ENCODE peak calls at places on chromosome 6, in seven cellular contexts. One of them, this sample, is unnamed.

GRCh38 chr6:170117111-170117972 is 173.5 kb downstream of the DLL1 start:
- DNase-seq in GM23338: no peak
- DNase-seq in pancreas: no peak
- DNase-seq in AG04450: no peak
- DNase-seq in choroid plexus epithelial cell: no peak
- DNase-seq in Panc1: no peak
- DNase-seq in right lobe of liver: peak; percentile 29
- DNase-seq in this sample: no peak

GRCh38 chr6:104459543-104459942 is 400.2 kb downstream of the HACE1 start:
- DNase-seq in right lobe of liver: no peak
- DNase-seq in AG04450: no peak
- DNase-seq in GM23338: no peak
- DNase-seq in choroid plexus epithelial cell: no peak
- DNase-seq in pancreas: no peak
- DNase-seq in Panc1: no peak
- DNase-seq in this sample: no peak

GRCh38 chr6:158631678-158632537 is 12.6 kb downstream of the DYNLT1 start:
- DNase-seq in choroid plexus epithelial cell: peak; percentile 93
- DNase-seq in Panc1: no peak
- DNase-seq in GM23338: no peak
- DNase-seq in AG04450: peak; percentile 74
- DNase-seq in pancreas: no peak
- DNase-seq in right lobe of liver: peak; percentile 86
- DNase-seq in this sample: peak; percentile 49

GRCh38 chr6:54236984-54237383 is 71.3 kb upstream of the TINAG start:
- DNase-seq in AG04450: no peak
- DNase-seq in Panc1: no peak
- DNase-seq in right lobe of liver: no peak
- DNase-seq in choroid plexus epithelial cell: no peak
- DNase-seq in GM23338: no peak
- DNase-seq in pancreas: no peak
- DNase-seq in this sample: no peak

GRCh38 chr6:5851261-5851757 is 155.4 kb downstream of the NRN1 start:
- DNase-seq in choroid plexus epithelial cell: peak; percentile 30
- DNase-seq in GM23338: peak; percentile 91
- DNase-seq in AG04450: no peak
- DNase-seq in right lobe of liver: no peak
- DNase-seq in Panc1: no peak
- DNase-seq in pancreas: peak; percentile 44
- DNase-seq in this sample: no peak

GRCh38 chr6:142369266-142369665 is 67.5 kb downstream of the ADGRG6 start:
- DNase-seq in GM23338: no peak
- DNase-seq in right lobe of liver: no peak
- DNase-seq in pancreas: no peak
- DNase-seq in AG04450: no peak
- DNase-seq in Panc1: no peak
- DNase-seq in choroid plexus epithelial cell: no peak
- DNase-seq in this sample: no peak

GRCh38 chr6:2695464-2696095 is 55.1 kb downstream of the MYLK4 start:
- DNase-seq in pancreas: no peak
- DNase-seq in choroid plexus epithelial cell: peak; percentile 77
- DNase-seq in right lobe of liver: no peak
- DNase-seq in GM23338: peak; percentile 53
- DNase-seq in Panc1: peak; percentile 22
- DNase-seq in AG04450: peak; percentile 7
- DNase-seq in this sample: no peak

GRCh38 chr6:39389372-39389767 is 66.9 kb upstream of the KCNK16 start:
- DNase-seq in AG04450: no peak
- DNase-seq in GM23338: peak; percentile 73
- DNase-seq in right lobe of liver: no peak
- DNase-seq in pancreas: no peak
- DNase-seq in Panc1: no peak
- DNase-seq in choroid plexus epithelial cell: peak; percentile 58
- DNase-seq in this sample: no peak

GRCh38 chr6:46347669-46348068 is 143.6 kb downstream of the RCAN2 start:
- DNase-seq in pancreas: no peak
- DNase-seq in Panc1: no peak
- DNase-seq in choroid plexus epithelial cell: peak; percentile 15
- DNase-seq in AG04450: no peak
- DNase-seq in right lobe of liver: no peak
- DNase-seq in GM23338: no peak
- DNase-seq in this sample: no peak

GRCh38 chr6:52389264-52389625 is 27.3 kb downstream of the PAQR8 start:
- DNase-seq in right lobe of liver: no peak
- DNase-seq in pancreas: no peak
- DNase-seq in choroid plexus epithelial cell: peak; percentile 11
- DNase-seq in Panc1: no peak
- DNase-seq in AG04450: no peak
- DNase-seq in GM23338: no peak
- DNase-seq in this sample: no peak

GRCh38 chr6:24761193-24761835 is 13.4 kb upstream of the GMNN start:
- DNase-seq in right lobe of liver: no peak
- DNase-seq in Panc1: no peak
- DNase-seq in choroid plexus epithelial cell: no peak
- DNase-seq in GM23338: peak; percentile 54
- DNase-seq in pancreas: no peak
- DNase-seq in AG04450: no peak
- DNase-seq in this sample: no peak

GRCh38 chr6:156507656-156508055 is 269.5 kb upstream of the ARID1B start:
- DNase-seq in GM23338: no peak
- DNase-seq in AG04450: no peak
- DNase-seq in right lobe of liver: no peak
- DNase-seq in Panc1: no peak
- DNase-seq in choroid plexus epithelial cell: no peak
- DNase-seq in pancreas: no peak
- DNase-seq in this sample: no peak

GRCh38 chr6:83592770-83593394 is 80.5 kb downstream of the PRSS35 start:
- DNase-seq in right lobe of liver: no peak
- DNase-seq in pancreas: no peak
- DNase-seq in AG04450: no peak
- DNase-seq in choroid plexus epithelial cell: peak; percentile 42
- DNase-seq in Panc1: peak; percentile 24
- DNase-seq in GM23338: peak; percentile 77
- DNase-seq in this sample: peak; percentile 2

GRCh38 chr6:141548969-141549368 is 583.8 kb upstream of the GJE1 start:
- DNase-seq in AG04450: no peak
- DNase-seq in choroid plexus epithelial cell: peak; percentile 88
- DNase-seq in right lobe of liver: no peak
- DNase-seq in Panc1: no peak
- DNase-seq in GM23338: no peak
- DNase-seq in pancreas: no peak
- DNase-seq in this sample: no peak

GRCh38 chr6:40573221-40573620 is 13.9 kb downstream of the LRFN2 start:
- DNase-seq in GM23338: no peak
- DNase-seq in choroid plexus epithelial cell: no peak
- DNase-seq in Panc1: no peak
- DNase-seq in AG04450: no peak
- DNase-seq in pancreas: no peak
- DNase-seq in right lobe of liver: no peak
- DNase-seq in this sample: no peak

GRCh38 chr6:40579101-40579500 is 8.1 kb downstream of the LRFN2 start:
- DNase-seq in choroid plexus epithelial cell: no peak
- DNase-seq in AG04450: no peak
- DNase-seq in Panc1: no peak
- DNase-seq in right lobe of liver: no peak
- DNase-seq in GM23338: no peak
- DNase-seq in pancreas: no peak
- DNase-seq in this sample: no peak

GRCh38 chr6:40582892-40583291 is 4.3 kb downstream of the LRFN2 start:
- DNase-seq in Panc1: no peak
- DNase-seq in GM23338: peak; percentile 36
- DNase-seq in AG04450: no peak
- DNase-seq in pancreas: no peak
- DNase-seq in right lobe of liver: no peak
- DNase-seq in choroid plexus epithelial cell: no peak
- DNase-seq in this sample: no peak

GRCh38 chr6:40577672-40578071 is 9.5 kb downstream of the LRFN2 start:
- DNase-seq in right lobe of liver: no peak
- DNase-seq in GM23338: no peak
- DNase-seq in AG04450: no peak
- DNase-seq in choroid plexus epithelial cell: no peak
- DNase-seq in Panc1: no peak
- DNase-seq in pancreas: no peak
- DNase-seq in this sample: no peak
- TF ChIP-seq CTCF in right lobe of liver: no peak
- TF ChIP-seq CTCF in GM23338: peak; percentile 47
- TF ChIP-seq CTCF in AG04450: peak; percentile 8
- TF ChIP-seq CTCF in choroid plexus epithelial cell: peak; percentile 31
- TF ChIP-seq CTCF in Panc1: no peak
- TF ChIP-seq CTCF in pancreas: no peak
- TF ChIP-seq CTCF in this sample: no peak

GRCh38 chr6:147707524-147707923 is 199.0 kb downstream of the SAMD5 start:
- DNase-seq in AG04450: no peak
- DNase-seq in pancreas: no peak
- DNase-seq in Panc1: no peak
- DNase-seq in right lobe of liver: no peak
- DNase-seq in choroid plexus epithelial cell: no peak
- DNase-seq in GM23338: no peak
- DNase-seq in this sample: no peak
- H3K4me3 ChIP-seq in AG04450: no peak overlapping the region
- H3K4me3 ChIP-seq in pancreas: no peak overlapping the region
- H3K4me3 ChIP-seq in Panc1: no peak overlapping the region
- H3K4me3 ChIP-seq in right lobe of liver: no peak overlapping the region
- H3K4me3 ChIP-seq in choroid plexus epithelial cell: no peak overlapping the region
- H3K4me3 ChIP-seq in GM23338: no peak overlapping the region
- H3K4me3 ChIP-seq in this sample: no peak overlapping the region

GRCh38 chr6:109396319-109396718 is 14.1 kb upstream of the CD164 start:
- DNase-seq in Panc1: no peak
- DNase-seq in GM23338: no peak
- DNase-seq in pancreas: no peak
- DNase-seq in choroid plexus epithelial cell: no peak
- DNase-seq in AG04450: no peak
- DNase-seq in right lobe of liver: no peak
- DNase-seq in this sample: no peak

GRCh38 chr6:109393882-109394281 is 11.6 kb upstream of the CD164 start:
- DNase-seq in AG04450: no peak
- DNase-seq in right lobe of liver: no peak
- DNase-seq in GM23338: no peak
- DNase-seq in choroid plexus epithelial cell: peak; percentile 49
- DNase-seq in pancreas: no peak
- DNase-seq in Panc1: no peak
- DNase-seq in this sample: no peak

GRCh38 chr6:109397020-109397419 is 14.8 kb upstream of the CD164 start:
- DNase-seq in Panc1: no peak
- DNase-seq in GM23338: peak; percentile 36
- DNase-seq in right lobe of liver: no peak
- DNase-seq in AG04450: no peak
- DNase-seq in pancreas: no peak
- DNase-seq in choroid plexus epithelial cell: peak; percentile 62
- DNase-seq in this sample: no peak
- TF ChIP-seq CTCF in Panc1: peak; percentile 58
- TF ChIP-seq CTCF in GM23338: peak; percentile 65
- TF ChIP-seq CTCF in right lobe of liver: peak; percentile 41
- TF ChIP-seq CTCF in AG04450: peak; percentile 64
- TF ChIP-seq CTCF in pancreas: no peak
- TF ChIP-seq CTCF in choroid plexus epithelial cell: peak; percentile 65
- TF ChIP-seq CTCF in this sample: peak; percentile 20

DNA sequence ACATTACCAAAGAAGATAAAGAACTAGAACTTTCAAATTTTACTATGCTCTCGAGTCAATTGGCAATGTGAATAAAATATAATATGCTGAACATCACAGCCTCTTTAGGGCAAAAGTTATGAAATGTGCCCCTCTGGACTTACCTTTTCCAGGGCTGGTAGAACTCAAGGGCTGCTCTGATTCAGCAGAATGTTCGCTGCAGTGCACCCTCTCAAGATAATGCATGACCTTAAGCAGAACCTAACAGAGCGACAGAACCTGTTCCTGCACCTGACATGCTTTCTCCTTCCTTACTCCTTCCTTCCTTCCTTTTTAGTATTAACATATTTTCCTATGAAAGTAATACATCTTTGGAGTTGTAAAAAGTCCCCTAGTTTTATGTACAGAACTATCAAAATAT is 65.4 kb upstream of the STXBP5 start:
- DNase-seq in right lobe of liver: no peak
- DNase-seq in pancreas: no peak
- DNase-seq in AG04450: no peak
- DNase-seq in Panc1: no peak
- DNase-seq in GM23338: no peak
- DNase-seq in choroid plexus epithelial cell: no peak
- DNase-seq in this sample: no peak
- H3K4me3 ChIP-seq in right lobe of liver: no peak overlapping the region
- H3K4me3 ChIP-seq in pancreas: no peak overlapping the region
- H3K4me3 ChIP-seq in AG04450: no peak overlapping the region
- H3K4me3 ChIP-seq in Panc1: no peak overlapping the region
- H3K4me3 ChIP-seq in GM23338: no peak overlapping the region
- H3K4me3 ChIP-seq in choroid plexus epithelial cell: no peak overlapping the region
- H3K4me3 ChIP-seq in this sample: no peak overlapping the region

DNA sequence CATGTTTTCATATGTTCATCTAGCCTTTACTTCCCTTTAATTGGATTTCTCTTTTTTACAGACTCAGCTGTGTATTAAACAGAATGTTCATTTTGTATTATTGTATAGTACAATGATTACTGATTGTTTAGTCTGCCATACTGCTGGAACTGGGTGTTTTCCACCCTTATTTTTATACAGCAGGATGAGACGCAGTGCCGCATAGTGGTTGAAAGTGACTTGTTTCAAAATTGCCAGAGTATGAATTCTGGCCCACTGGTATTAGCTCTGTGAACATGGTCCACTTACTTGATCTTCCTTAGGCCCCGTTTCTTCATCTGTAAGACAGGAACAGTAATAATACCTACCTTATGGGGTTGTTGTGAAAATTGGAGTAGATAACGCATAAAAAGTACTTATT is 22.1 kb downstream of the AFDN start:
- DNase-seq in Panc1: no peak
- DNase-seq in pancreas: no peak
- DNase-seq in AG04450: no peak
- DNase-seq in right lobe of liver: no peak
- DNase-seq in GM23338: no peak
- DNase-seq in choroid plexus epithelial cell: no peak
- DNase-seq in this sample: no peak
- TF ChIP-seq CTCF in Panc1: peak; percentile 52
- TF ChIP-seq CTCF in pancreas: no peak
- TF ChIP-seq CTCF in AG04450: no peak
- TF ChIP-seq CTCF in right lobe of liver: no peak
- TF ChIP-seq CTCF in GM23338: peak; percentile 13
- TF ChIP-seq CTCF in choroid plexus epithelial cell: no peak
- TF ChIP-seq CTCF in this sample: no peak

GRCh38 chr6:150371356-150371755 is 2.5 kb downstream of the IYD start:
- DNase-seq in choroid plexus epithelial cell: no peak
- DNase-seq in right lobe of liver: no peak
- DNase-seq in AG04450: no peak
- DNase-seq in Panc1: no peak
- DNase-seq in pancreas: no peak
- DNase-seq in GM23338: no peak
- DNase-seq in this sample: no peak

GRCh38 chr6:150370112-150370511 is 1.3 kb downstream of the IYD start:
- DNase-seq in pancreas: no peak
- DNase-seq in right lobe of liver: no peak
- DNase-seq in GM23338: no peak
- DNase-seq in Panc1: no peak
- DNase-seq in choroid plexus epithelial cell: no peak
- DNase-seq in AG04450: no peak
- DNase-seq in this sample: no peak

GRCh38 chr6:150372051-150372450 is 3.2 kb downstream of the IYD start:
- DNase-seq in GM23338: no peak
- DNase-seq in pancreas: no peak
- DNase-seq in choroid plexus epithelial cell: no peak
- DNase-seq in right lobe of liver: no peak
- DNase-seq in Panc1: no peak
- DNase-seq in AG04450: no peak
- DNase-seq in this sample: no peak

GRCh38 chr6:150369408-150369807 is 596 bp downstream of the IYD start:
- DNase-seq in AG04450: no peak
- DNase-seq in right lobe of liver: peak; percentile 58
- DNase-seq in pancreas: no peak
- DNase-seq in Panc1: no peak
- DNase-seq in GM23338: no peak
- DNase-seq in choroid plexus epithelial cell: no peak
- DNase-seq in this sample: no peak

GRCh38 chr6:150373260-150373701 is 4.5 kb downstream of the IYD start:
- DNase-seq in AG04450: no peak
- DNase-seq in right lobe of liver: no peak
- DNase-seq in GM23338: no peak
- DNase-seq in choroid plexus epithelial cell: peak; percentile 16
- DNase-seq in Panc1: no peak
- DNase-seq in pancreas: no peak
- DNase-seq in this sample: no peak
- H3K4me3 ChIP-seq in AG04450: no peak overlapping the region
- H3K4me3 ChIP-seq in right lobe of liver: no peak overlapping the region
- H3K4me3 ChIP-seq in GM23338: no peak overlapping the region
- H3K4me3 ChIP-seq in choroid plexus epithelial cell: no peak overlapping the region
- H3K4me3 ChIP-seq in Panc1: no peak overlapping the region
- H3K4me3 ChIP-seq in pancreas: no peak overlapping the region
- H3K4me3 ChIP-seq in this sample: no peak overlapping the region